ENCODE peak calls at places on chromosomes 16 and 17, in seven cellular contexts. V is suprapubic skin, Z is WTC11, M is B cell, L is GM13977, A is uterus, N is foreskin keratinocyte. J is an unnamed sample.

GRCh38 chr17:76496464-76496863 is 4.8 kb downstream of the RHBDF2 start:
- DNase-seq in L (peak; percentile 57), A (no peak), N (no peak), Z (no peak), M (no peak), V (no peak), J (peak; percentile 50)

GRCh38 chr17:62703269-62703775 is 75.9 kb downstream of the MRC2 start:
- DNase-seq in V (peak; percentile 70), A (peak; percentile 33), Z (no peak), N (peak; percentile 69), M (no peak), L (no peak), J (no peak)

GRCh38 chr16:52379551-52379950 is 167.4 kb downstream of the TOX3 start:
- DNase-seq in L (no peak), V (no peak), A (no peak), N (no peak), M (no peak), Z (no peak), J (no peak)

GRCh38 chr16:53773150-53773846 is 69.3 kb downstream of the FTO start:
- DNase-seq in Z (peak; percentile 15), V (no peak), L (peak; percentile 31), N (peak; percentile 64), M (no peak), A (no peak), J (peak; percentile 38)

GRCh38 chr17:58960068-58960467 is 146.6 kb downstream of the TRIM37 start:
- DNase-seq in A (no peak), Z (no peak), M (no peak), N (peak; percentile 80), V (no peak), L (peak; percentile 55), J (peak; percentile 57)

GRCh38 chr16:56301391-56301850 is 110.1 kb downstream of the GNAO1 start:
- DNase-seq in N (no peak), Z (no peak), L (no peak), V (no peak), A (no peak), M (no peak), J (no peak)

GRCh38 chr16:85395913-85396878 is 216.9 kb upstream of the GSE1 start:
- DNase-seq in Z (peak; percentile 31), V (peak; percentile 73), L (no peak), A (peak; percentile 59), M (peak; percentile 24), N (peak; percentile 82), J (no peak)

GRCh38 chr17:5781236-5781927 is 197.1 kb upstream of the NLRP1 start:
- DNase-seq in N (no peak), A (no peak), Z (no peak), L (no peak), V (no peak), M (no peak), J (no peak)

GRCh38 chr17:82527893-82528292 is 8.4 kb downstream of the FOXK2 start:
- DNase-seq in A (no peak), V (no peak), L (no peak), N (no peak), Z (no peak), M (no peak), J (no peak)

GRCh38 chr16:55499951-55500350 is 8.9 kb upstream of the LPCAT2 start:
- DNase-seq in N (peak; percentile 98), V (peak; percentile 44), A (peak; percentile 13), M (no peak), L (no peak), Z (no peak), J (no peak)

GRCh38 chr17:68196394-68197090 is 51.3 kb upstream of the AMZ2 start:
- DNase-seq in L (no peak), A (no peak), V (peak; percentile 63), Z (no peak), M (no peak), N (no peak), J (no peak)

GRCh38 chr17:45794840-45795239 is 10.7 kb downstream of the CRHR1 start:
- DNase-seq in L (no peak), M (no peak), A (no peak), N (no peak), V (no peak), Z (peak; percentile 56), J (no peak)

GRCh38 chr17:68704897-68705296 is 103.7 kb upstream of the FAM20A start:
- DNase-seq in Z (no peak), V (no peak), N (no peak), L (no peak), M (no peak), A (no peak), J (no peak)

DNA sequence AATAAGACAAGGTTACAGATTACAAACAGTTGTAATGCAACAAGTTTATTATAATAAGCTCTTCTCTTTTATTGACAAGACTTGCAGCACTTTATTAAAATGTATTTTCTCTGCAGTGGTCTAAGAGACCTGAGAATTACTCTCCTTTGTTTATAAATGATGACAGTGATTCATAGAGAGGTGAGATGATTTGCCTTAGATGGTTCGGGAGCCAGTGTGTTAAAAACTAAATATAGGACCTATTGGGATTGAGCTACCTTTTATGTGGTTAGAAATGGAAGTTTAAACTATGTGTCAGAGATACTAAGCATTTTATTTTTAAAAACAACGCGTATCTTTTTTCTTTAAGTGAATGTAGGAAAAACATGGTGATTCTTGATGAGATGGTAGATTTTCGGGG is 2.9 kb upstream of the KRTAP3-3 start:
- DNase-seq in L (no peak), Z (no peak), M (no peak), N (no peak), A (no peak), V (no peak), J (no peak)
- TF ChIP-seq CTCF in L (no peak), Z (no peak), M (no peak), N (no peak), A (no peak), V (no peak), J (no peak)

DNA sequence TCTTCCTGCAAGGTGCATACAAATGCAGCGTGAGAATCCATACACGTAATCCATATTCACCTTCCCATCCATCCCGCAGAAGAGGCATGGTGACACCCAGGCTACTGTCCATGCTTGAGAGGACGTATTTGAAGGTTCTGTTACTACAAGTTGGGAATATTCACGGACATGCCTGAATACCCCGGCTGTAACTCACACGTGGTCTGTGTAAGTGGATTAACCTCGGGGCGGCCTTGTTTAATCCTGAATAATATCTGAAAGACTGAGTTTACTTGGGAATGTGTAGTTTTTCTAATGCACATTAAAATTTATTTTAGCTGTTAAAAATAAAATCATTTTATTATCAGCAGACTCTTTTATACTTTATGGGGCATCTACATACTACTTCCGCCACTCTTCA is 13.1 kb downstream of the CPSF4L start:
- DNase-seq in V (no peak), M (no peak), A (no peak), N (no peak), L (no peak), Z (no peak), J (no peak)
- TF ChIP-seq CTCF in V (no peak), M (no peak), A (no peak), N (no peak), L (no peak), Z (no peak), J (no peak)

GRCh38 chr16:6249863-6250262 is 1082.8 kb upstream of the RBFOX1 start:
- DNase-seq in Z (no peak), L (no peak), N (no peak), A (no peak), V (no peak), M (no peak), J (no peak)

GRCh38 chr16:6247150-6247549 is 1085.5 kb upstream of the RBFOX1 start:
- DNase-seq in N (no peak), A (no peak), L (no peak), M (no peak), Z (no peak), V (no peak), J (no peak)

GRCh38 chr16:6250516-6250915 is 1082.1 kb upstream of the RBFOX1 start:
- DNase-seq in M (no peak), A (no peak), V (no peak), Z (no peak), L (no peak), N (no peak), J (no peak)

GRCh38 chr16:6247771-6248170 is 1084.9 kb upstream of the RBFOX1 start:
- DNase-seq in M (no peak), A (no peak), V (no peak), Z (no peak), N (no peak), L (no peak), J (no peak)
- TF ChIP-seq CTCF in M (no peak), A (no peak), V (no peak), Z (no peak), N (no peak), L (no peak), J (no peak)

GRCh38 chr16:47928008-47928407 is 227.8 kb downstream of the ABCC12 start:
- DNase-seq in A (no peak), V (no peak), N (no peak), Z (peak; percentile 31), L (no peak), M (no peak), J (no peak)

GRCh38 chr16:47921535-47921934 is 234.3 kb downstream of the ABCC12 start:
- DNase-seq in N (peak; percentile 32), M (no peak), Z (no peak), A (no peak), L (no peak), V (no peak), J (no peak)

GRCh38 chr16:47924950-47925349 is 230.8 kb downstream of the ABCC12 start:
- DNase-seq in V (no peak), L (no peak), Z (no peak), M (no peak), N (no peak), A (no peak), J (no peak)

GRCh38 chr16:47925811-47926460 is 229.9 kb downstream of the ABCC12 start:
- DNase-seq in Z (no peak), L (no peak), N (peak; percentile 97), A (no peak), M (no peak), V (no peak), J (no peak)

GRCh38 chr16:47927330-47927729 is 228.5 kb downstream of the ABCC12 start:
- DNase-seq in M (no peak), L (no peak), A (no peak), N (peak; percentile 70), Z (no peak), V (no peak), J (no peak)
- TF ChIP-seq CTCF in M (no peak), L (no peak), A (no peak), N (no peak), Z (no peak), V (no peak), J (no peak)